ENCODE peak calls at places on chromosomes 5 and 9, in eight cellular contexts. One of them, this sample, is unnamed.

GRCh38 chr5:75885849-75886596 is 168.8 kb upstream of the POC5 start:
- DNase-seq in astrocyte: no peak
- DNase-seq in dorsolateral prefrontal cortex: no peak
- DNase-seq in bronchial epithelial cell: no peak
- DNase-seq in A673: peak; percentile 35
- DNase-seq in left ventricle myocardium inferior: no peak
- DNase-seq in neural progenitor cell: peak; percentile 45
- DNase-seq in uterus: no peak
- DNase-seq in this sample: no peak

GRCh38 chr5:15938186-15938585 is 241.4 kb downstream of the MARCHF11 start:
- DNase-seq in uterus: no peak
- DNase-seq in astrocyte: no peak
- DNase-seq in neural progenitor cell: no peak
- DNase-seq in left ventricle myocardium inferior: no peak
- DNase-seq in bronchial epithelial cell: no peak
- DNase-seq in A673: no peak
- DNase-seq in dorsolateral prefrontal cortex: no peak
- DNase-seq in this sample: peak; percentile 73

GRCh38 chr5:84239509-84239908 is 145.2 kb downstream of the EDIL3 start:
- DNase-seq in astrocyte: peak; percentile 65
- DNase-seq in neural progenitor cell: no peak
- DNase-seq in uterus: no peak
- DNase-seq in dorsolateral prefrontal cortex: no peak
- DNase-seq in A673: no peak
- DNase-seq in left ventricle myocardium inferior: no peak
- DNase-seq in bronchial epithelial cell: peak; percentile 85
- DNase-seq in this sample: peak; percentile 26

GRCh38 chr5:154754460-154755360 is 467 bp upstream of the LARP1 start:
- DNase-seq in left ventricle myocardium inferior: peak; percentile 100
- DNase-seq in dorsolateral prefrontal cortex: peak; percentile 99
- DNase-seq in neural progenitor cell: peak; percentile 100
- DNase-seq in astrocyte: peak; percentile 96
- DNase-seq in A673: peak; percentile 99
- DNase-seq in uterus: peak; percentile 100
- DNase-seq in bronchial epithelial cell: peak; percentile 90
- DNase-seq in this sample: peak; percentile 100

GRCh38 chr9:137319434-137319975 is 17.4 kb upstream of the NRARP start:
- DNase-seq in neural progenitor cell: no peak
- DNase-seq in A673: no peak
- DNase-seq in bronchial epithelial cell: no peak
- DNase-seq in dorsolateral prefrontal cortex: no peak
- DNase-seq in left ventricle myocardium inferior: peak; percentile 11
- DNase-seq in astrocyte: no peak
- DNase-seq in uterus: no peak
- DNase-seq in this sample: no peak

GRCh38 chr9:5578698-5579085 is 50.2 kb upstream of the RIC1 start:
- DNase-seq in dorsolateral prefrontal cortex: no peak
- DNase-seq in astrocyte: no peak
- DNase-seq in A673: peak; percentile 15
- DNase-seq in neural progenitor cell: no peak
- DNase-seq in bronchial epithelial cell: peak; percentile 82
- DNase-seq in left ventricle myocardium inferior: no peak
- DNase-seq in uterus: no peak
- DNase-seq in this sample: no peak

GRCh38 chr5:149219584-149219983 is 52.1 kb upstream of the AFAP1L1 start:
- DNase-seq in neural progenitor cell: no peak
- DNase-seq in left ventricle myocardium inferior: no peak
- DNase-seq in astrocyte: no peak
- DNase-seq in dorsolateral prefrontal cortex: no peak
- DNase-seq in A673: no peak
- DNase-seq in bronchial epithelial cell: no peak
- DNase-seq in uterus: no peak
- DNase-seq in this sample: no peak

GRCh38 chr9:70673844-70674243 is 259.4 kb upstream of the KLF9 start:
- DNase-seq in left ventricle myocardium inferior: no peak
- DNase-seq in uterus: no peak
- DNase-seq in astrocyte: no peak
- DNase-seq in dorsolateral prefrontal cortex: no peak
- DNase-seq in bronchial epithelial cell: no peak
- DNase-seq in neural progenitor cell: no peak
- DNase-seq in A673: no peak
- DNase-seq in this sample: no peak

GRCh38 chr5:150075806-150076205 is 10.5 kb downstream of the CSF1R start:
- DNase-seq in bronchial epithelial cell: no peak
- DNase-seq in uterus: no peak
- DNase-seq in left ventricle myocardium inferior: no peak
- DNase-seq in neural progenitor cell: no peak
- DNase-seq in astrocyte: no peak
- DNase-seq in dorsolateral prefrontal cortex: no peak
- DNase-seq in A673: no peak
- DNase-seq in this sample: no peak

GRCh38 chr5:59544573-59544972 is 349.0 kb downstream of the PDE4D start:
- DNase-seq in neural progenitor cell: no peak
- DNase-seq in A673: no peak
- DNase-seq in dorsolateral prefrontal cortex: no peak
- DNase-seq in left ventricle myocardium inferior: no peak
- DNase-seq in bronchial epithelial cell: no peak
- DNase-seq in uterus: no peak
- DNase-seq in astrocyte: no peak
- DNase-seq in this sample: no peak

GRCh38 chr5:174315471-174315870 is 270.0 kb downstream of the NSG2 start:
- DNase-seq in uterus: no peak
- DNase-seq in dorsolateral prefrontal cortex: no peak
- DNase-seq in left ventricle myocardium inferior: no peak
- DNase-seq in bronchial epithelial cell: no peak
- DNase-seq in A673: no peak
- DNase-seq in astrocyte: no peak
- DNase-seq in neural progenitor cell: no peak
- DNase-seq in this sample: no peak

GRCh38 chr5:464446-464842 is 21.5 kb downstream of the EXOC3 start:
- DNase-seq in neural progenitor cell: no peak
- DNase-seq in left ventricle myocardium inferior: peak; percentile 6
- DNase-seq in A673: no peak
- DNase-seq in astrocyte: no peak
- DNase-seq in dorsolateral prefrontal cortex: no peak
- DNase-seq in bronchial epithelial cell: no peak
- DNase-seq in uterus: no peak
- DNase-seq in this sample: no peak

GRCh38 chr5:54956922-54957321 is 28.5 kb downstream of the ESM1 start:
- DNase-seq in bronchial epithelial cell: no peak
- DNase-seq in A673: no peak
- DNase-seq in dorsolateral prefrontal cortex: no peak
- DNase-seq in neural progenitor cell: no peak
- DNase-seq in uterus: no peak
- DNase-seq in astrocyte: peak; percentile 1
- DNase-seq in left ventricle myocardium inferior: no peak
- DNase-seq in this sample: no peak

GRCh38 chr9:93859431-93860215 is 95.5 kb downstream of the BARX1 start:
- DNase-seq in A673: no peak
- DNase-seq in neural progenitor cell: peak; percentile 28
- DNase-seq in dorsolateral prefrontal cortex: no peak
- DNase-seq in uterus: no peak
- DNase-seq in left ventricle myocardium inferior: no peak
- DNase-seq in bronchial epithelial cell: no peak
- DNase-seq in astrocyte: no peak
- DNase-seq in this sample: no peak

GRCh38 chr5:168531987-168532386 is 2.9 kb downstream of the FBLL1 start:
- DNase-seq in A673: no peak
- DNase-seq in bronchial epithelial cell: no peak
- DNase-seq in uterus: no peak
- DNase-seq in astrocyte: no peak
- DNase-seq in dorsolateral prefrontal cortex: no peak
- DNase-seq in left ventricle myocardium inferior: no peak
- DNase-seq in neural progenitor cell: no peak
- DNase-seq in this sample: no peak

GRCh38 chr5:168529361-168530234 is 493 bp downstream of the FBLL1 start:
- DNase-seq in neural progenitor cell: peak; percentile 47
- DNase-seq in left ventricle myocardium inferior: no peak
- DNase-seq in dorsolateral prefrontal cortex: peak; percentile 37
- DNase-seq in astrocyte: no peak
- DNase-seq in A673: no peak
- DNase-seq in bronchial epithelial cell: no peak
- DNase-seq in uterus: no peak
- DNase-seq in this sample: no peak

GRCh38 chr5:168532471-168532870 is 3.4 kb downstream of the FBLL1 start:
- DNase-seq in bronchial epithelial cell: no peak
- DNase-seq in neural progenitor cell: peak; percentile 12
- DNase-seq in dorsolateral prefrontal cortex: no peak
- DNase-seq in uterus: no peak
- DNase-seq in left ventricle myocardium inferior: no peak
- DNase-seq in A673: no peak
- DNase-seq in astrocyte: no peak
- DNase-seq in this sample: no peak

GRCh38 chr5:168530751-168531150 is 1.6 kb downstream of the FBLL1 start:
- DNase-seq in neural progenitor cell: no peak
- DNase-seq in dorsolateral prefrontal cortex: no peak
- DNase-seq in A673: no peak
- DNase-seq in bronchial epithelial cell: no peak
- DNase-seq in uterus: no peak
- DNase-seq in astrocyte: peak; percentile 25
- DNase-seq in left ventricle myocardium inferior: no peak
- DNase-seq in this sample: peak; percentile 23

DNA sequence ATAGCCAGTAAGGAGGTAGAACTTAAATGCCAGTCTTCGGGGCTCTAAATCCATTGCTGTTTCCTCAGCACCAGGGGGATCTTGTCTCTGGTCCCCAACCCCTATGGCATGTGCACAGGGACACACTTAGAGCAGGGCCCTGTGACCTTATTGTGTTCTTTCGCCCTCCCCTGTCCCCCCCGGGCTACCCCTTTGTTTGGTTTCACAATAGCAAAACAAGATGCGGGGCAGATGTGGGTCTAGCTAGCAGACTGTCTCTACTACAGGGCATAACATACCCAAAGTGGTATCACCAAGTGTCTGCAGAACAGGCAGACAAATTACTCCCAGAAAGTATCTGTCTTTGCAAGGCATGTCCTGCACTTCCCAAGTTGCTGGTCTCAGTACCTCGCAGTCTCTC is 2.1 kb downstream of the FBLL1 start:
- DNase-seq in neural progenitor cell: peak; percentile 9
- DNase-seq in astrocyte: no peak
- DNase-seq in left ventricle myocardium inferior: no peak
- DNase-seq in uterus: no peak
- DNase-seq in A673: no peak
- DNase-seq in bronchial epithelial cell: no peak
- DNase-seq in dorsolateral prefrontal cortex: no peak
- DNase-seq in this sample: no peak
- TF ChIP-seq CTCF in neural progenitor cell: no peak
- TF ChIP-seq CTCF in astrocyte: no peak
- TF ChIP-seq CTCF in left ventricle myocardium inferior: no peak
- TF ChIP-seq CTCF in uterus: no peak
- TF ChIP-seq CTCF in A673: no peak
- TF ChIP-seq CTCF in bronchial epithelial cell: no peak
- TF ChIP-seq CTCF in dorsolateral prefrontal cortex: no peak
- TF ChIP-seq CTCF in this sample: no peak

GRCh38 chr5:100667021-100667671 is 132.0 kb downstream of the FAM174A start:
- DNase-seq in left ventricle myocardium inferior: no peak
- DNase-seq in uterus: no peak
- DNase-seq in bronchial epithelial cell: peak; percentile 96
- DNase-seq in astrocyte: peak; percentile 57
- DNase-seq in neural progenitor cell: no peak
- DNase-seq in A673: peak; percentile 48
- DNase-seq in dorsolateral prefrontal cortex: no peak
- DNase-seq in this sample: peak; percentile 38
- H3K4me3 ChIP-seq in left ventricle myocardium inferior: no peak overlapping the region
- H3K4me3 ChIP-seq in uterus: no peak overlapping the region
- H3K4me3 ChIP-seq in bronchial epithelial cell: no peak overlapping the region
- H3K4me3 ChIP-seq in astrocyte: no peak overlapping the region
- H3K4me3 ChIP-seq in neural progenitor cell: no peak overlapping the region
- H3K4me3 ChIP-seq in A673: no peak overlapping the region
- H3K4me3 ChIP-seq in dorsolateral prefrontal cortex: no peak overlapping the region
- H3K4me3 ChIP-seq in this sample: no peak overlapping the region

GRCh38 chr5:113922343-113922742 is 408.8 kb downstream of the YTHDC2 start:
- DNase-seq in left ventricle myocardium inferior: no peak
- DNase-seq in A673: no peak
- DNase-seq in astrocyte: no peak
- DNase-seq in bronchial epithelial cell: peak; percentile 36
- DNase-seq in dorsolateral prefrontal cortex: no peak
- DNase-seq in uterus: no peak
- DNase-seq in neural progenitor cell: no peak
- DNase-seq in this sample: no peak

DNA sequence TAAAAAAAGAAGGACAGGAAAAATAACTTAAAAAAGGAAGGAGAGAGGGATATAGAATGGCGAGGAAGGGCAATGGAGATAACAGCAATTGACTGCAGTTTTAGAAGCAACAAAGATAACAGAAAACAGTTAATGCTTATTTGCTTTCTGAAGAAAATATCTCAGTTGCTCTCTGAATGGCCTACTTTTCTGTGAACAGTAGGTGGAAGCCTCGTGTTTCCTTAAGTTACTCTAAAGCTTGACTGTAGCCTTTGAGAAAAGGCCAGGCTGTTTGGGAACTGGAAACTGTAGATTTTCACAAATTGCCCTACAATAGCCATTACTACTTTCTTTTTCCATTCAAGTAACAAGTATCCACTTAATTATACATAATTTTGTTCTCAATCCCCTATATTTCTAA is 404.5 kb downstream of the YTHDC2 start:
- DNase-seq in left ventricle myocardium inferior: no peak
- DNase-seq in A673: no peak
- DNase-seq in uterus: no peak
- DNase-seq in dorsolateral prefrontal cortex: no peak
- DNase-seq in bronchial epithelial cell: no peak
- DNase-seq in neural progenitor cell: peak; percentile 32
- DNase-seq in astrocyte: no peak
- DNase-seq in this sample: no peak
- TF ChIP-seq CTCF in left ventricle myocardium inferior: no peak
- TF ChIP-seq CTCF in A673: no peak
- TF ChIP-seq CTCF in uterus: no peak
- TF ChIP-seq CTCF in dorsolateral prefrontal cortex: no peak
- TF ChIP-seq CTCF in bronchial epithelial cell: no peak
- TF ChIP-seq CTCF in neural progenitor cell: peak; percentile 33
- TF ChIP-seq CTCF in astrocyte: no peak
- TF ChIP-seq CTCF in this sample: no peak

GRCh38 chr5:115526604-115527003 is 18.0 kb downstream of the FEM1C start:
- DNase-seq in A673: no peak
- DNase-seq in neural progenitor cell: no peak
- DNase-seq in dorsolateral prefrontal cortex: no peak
- DNase-seq in bronchial epithelial cell: no peak
- DNase-seq in uterus: no peak
- DNase-seq in left ventricle myocardium inferior: no peak
- DNase-seq in astrocyte: no peak
- DNase-seq in this sample: no peak

GRCh38 chr5:115532517-115532916 is 12.1 kb downstream of the FEM1C start:
- DNase-seq in bronchial epithelial cell: peak; percentile 6
- DNase-seq in A673: peak; percentile 8
- DNase-seq in left ventricle myocardium inferior: no peak
- DNase-seq in uterus: no peak
- DNase-seq in neural progenitor cell: no peak
- DNase-seq in astrocyte: no peak
- DNase-seq in dorsolateral prefrontal cortex: no peak
- DNase-seq in this sample: no peak

GRCh38 chr5:115531787-115532367 is 12.7 kb downstream of the FEM1C start:
- DNase-seq in dorsolateral prefrontal cortex: no peak
- DNase-seq in left ventricle myocardium inferior: no peak
- DNase-seq in astrocyte: no peak
- DNase-seq in uterus: no peak
- DNase-seq in bronchial epithelial cell: peak; percentile 44
- DNase-seq in A673: no peak
- DNase-seq in neural progenitor cell: no peak
- DNase-seq in this sample: no peak

GRCh38 chr5:115531380-115531779 is 13.2 kb downstream of the FEM1C start:
- DNase-seq in neural progenitor cell: no peak
- DNase-seq in uterus: no peak
- DNase-seq in dorsolateral prefrontal cortex: no peak
- DNase-seq in left ventricle myocardium inferior: no peak
- DNase-seq in bronchial epithelial cell: no peak
- DNase-seq in A673: no peak
- DNase-seq in astrocyte: no peak
- DNase-seq in this sample: no peak

GRCh38 chr5:115530426-115530825 is 14.1 kb downstream of the FEM1C start:
- DNase-seq in bronchial epithelial cell: peak; percentile 73
- DNase-seq in neural progenitor cell: no peak
- DNase-seq in astrocyte: no peak
- DNase-seq in left ventricle myocardium inferior: no peak
- DNase-seq in A673: no peak
- DNase-seq in dorsolateral prefrontal cortex: no peak
- DNase-seq in uterus: no peak
- DNase-seq in this sample: no peak
- H3K4me3 ChIP-seq in bronchial epithelial cell: no peak overlapping the region
- H3K4me3 ChIP-seq in neural progenitor cell: no peak overlapping the region
- H3K4me3 ChIP-seq in astrocyte: no peak overlapping the region
- H3K4me3 ChIP-seq in left ventricle myocardium inferior: peak overlapping the region; percentile 13
- H3K4me3 ChIP-seq in A673: no peak overlapping the region
- H3K4me3 ChIP-seq in dorsolateral prefrontal cortex: no peak overlapping the region
- H3K4me3 ChIP-seq in uterus: no peak overlapping the region
- H3K4me3 ChIP-seq in this sample: no peak overlapping the region

This sample was measured in foreskin fibroblast.